ENCODE peak calls at places on chromosome 20, in eight cellular contexts. One of them, this sample, is unnamed.

GRCh38 chr20:32470025-32470861 is 112.1 kb downstream of the ASXL1 start:
- DNase-seq in cardiac muscle cell: peak
- DNase-seq in kidney epithelial cell: peak
- DNase-seq in fibroblast of pulmonary artery: peak
- DNase-seq in thyroid gland: peak
- DNase-seq in tibial nerve: no peak
- DNase-seq in WTC11: peak
- DNase-seq in CD4-positive, alpha-beta T cell: no peak
- DNase-seq in this sample: peak

GRCh38 chr20:1632228-1632577 is 12.4 kb upstream of the SIRPB1 start:
- DNase-seq in tibial nerve: no peak
- DNase-seq in kidney epithelial cell: no peak
- DNase-seq in thyroid gland: no peak
- DNase-seq in CD4-positive, alpha-beta T cell: no peak
- DNase-seq in WTC11: no peak
- DNase-seq in cardiac muscle cell: no peak
- DNase-seq in fibroblast of pulmonary artery: no peak
- DNase-seq in this sample: no peak

GRCh38 chr20:1890469-1891262 is 4.5 kb upstream of the SIRPA start:
- DNase-seq in thyroid gland: no peak
- DNase-seq in fibroblast of pulmonary artery: no peak
- DNase-seq in CD4-positive, alpha-beta T cell: no peak
- DNase-seq in tibial nerve: no peak
- DNase-seq in kidney epithelial cell: no peak
- DNase-seq in cardiac muscle cell: no peak
- DNase-seq in WTC11: no peak
- DNase-seq in this sample: no peak

GRCh38 chr20:25487306-25487705 is 79.8 kb downstream of the GINS1 start:
- DNase-seq in fibroblast of pulmonary artery: no peak
- DNase-seq in thyroid gland: no peak
- DNase-seq in CD4-positive, alpha-beta T cell: no peak
- DNase-seq in cardiac muscle cell: no peak
- DNase-seq in WTC11: no peak
- DNase-seq in tibial nerve: no peak
- DNase-seq in kidney epithelial cell: no peak
- DNase-seq in this sample: no peak

GRCh38 chr20:51660741-51661608 is 107.2 kb downstream of the ATP9A start:
- DNase-seq in CD4-positive, alpha-beta T cell: no peak
- DNase-seq in tibial nerve: no peak
- DNase-seq in kidney epithelial cell: peak
- DNase-seq in fibroblast of pulmonary artery: peak
- DNase-seq in cardiac muscle cell: peak
- DNase-seq in thyroid gland: no peak
- DNase-seq in WTC11: no peak
- DNase-seq in this sample: no peak

GRCh38 chr20:12970372-12970821 is 38.4 kb upstream of the SPTLC3 start:
- DNase-seq in WTC11: no peak
- DNase-seq in fibroblast of pulmonary artery: peak
- DNase-seq in tibial nerve: peak
- DNase-seq in thyroid gland: peak
- DNase-seq in CD4-positive, alpha-beta T cell: no peak
- DNase-seq in kidney epithelial cell: no peak
- DNase-seq in cardiac muscle cell: peak
- DNase-seq in this sample: peak

GRCh38 chr20:5008743-5009142 is 7.4 kb upstream of the SLC23A2 start:
- DNase-seq in kidney epithelial cell: no peak
- DNase-seq in WTC11: no peak
- DNase-seq in thyroid gland: no peak
- DNase-seq in fibroblast of pulmonary artery: no peak
- DNase-seq in cardiac muscle cell: peak
- DNase-seq in CD4-positive, alpha-beta T cell: no peak
- DNase-seq in tibial nerve: no peak
- DNase-seq in this sample: no peak

GRCh38 chr20:922781-923180 is 6.6 kb upstream of the ANGPT4 start:
- DNase-seq in tibial nerve: no peak
- DNase-seq in thyroid gland: no peak
- DNase-seq in cardiac muscle cell: no peak
- DNase-seq in fibroblast of pulmonary artery: no peak
- DNase-seq in WTC11: no peak
- DNase-seq in CD4-positive, alpha-beta T cell: no peak
- DNase-seq in kidney epithelial cell: no peak
- DNase-seq in this sample: no peak

GRCh38 chr20:50242548-50242862 is 51.9 kb downstream of the CEBPB start:
- DNase-seq in cardiac muscle cell: no peak
- DNase-seq in CD4-positive, alpha-beta T cell: no peak
- DNase-seq in WTC11: no peak
- DNase-seq in fibroblast of pulmonary artery: no peak
- DNase-seq in kidney epithelial cell: no peak
- DNase-seq in tibial nerve: no peak
- DNase-seq in thyroid gland: no peak
- DNase-seq in this sample: no peak

DNA sequence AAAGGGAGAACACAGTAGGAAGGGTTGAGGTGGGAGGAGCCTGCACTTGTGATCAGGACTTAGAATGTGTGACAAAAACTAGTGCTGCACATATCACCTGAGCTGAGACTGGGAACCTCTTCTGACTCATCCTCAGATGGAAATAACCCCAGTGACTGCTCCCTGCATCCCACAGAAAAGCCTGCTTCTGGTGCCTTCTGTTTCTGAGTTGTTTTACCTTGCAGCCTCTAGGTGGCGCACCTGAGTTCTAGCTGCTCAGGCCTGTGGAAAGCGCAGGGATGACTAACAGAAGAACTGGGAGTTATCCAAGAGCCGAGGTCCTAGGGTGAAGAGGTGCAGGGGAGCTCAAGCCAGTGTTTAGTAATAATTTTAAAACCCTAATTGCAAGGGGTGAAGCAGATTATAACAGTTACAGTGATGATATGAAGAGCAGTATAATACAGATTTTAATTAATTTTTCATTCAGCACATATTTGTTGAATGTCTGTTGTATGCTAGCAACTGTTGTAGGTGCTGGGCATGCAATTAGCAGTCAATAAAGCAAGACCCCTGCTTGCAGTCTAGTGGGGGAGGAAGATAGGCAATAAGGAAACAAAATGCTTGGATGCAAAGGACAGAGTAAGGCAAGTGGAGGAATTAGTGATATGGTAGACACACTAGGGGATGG is 302.5 kb downstream of the DHX35 start:
- DNase-seq in kidney epithelial cell: peak
- DNase-seq in fibroblast of pulmonary artery: peak
- DNase-seq in CD4-positive, alpha-beta T cell: no peak
- DNase-seq in thyroid gland: peak
- DNase-seq in cardiac muscle cell: peak
- DNase-seq in WTC11: peak
- DNase-seq in tibial nerve: peak
- DNase-seq in this sample: peak
- TF ChIP-seq CTCF in kidney epithelial cell: peak
- TF ChIP-seq CTCF in fibroblast of pulmonary artery: peak
- TF ChIP-seq CTCF in CD4-positive, alpha-beta T cell: peak
- TF ChIP-seq CTCF in thyroid gland: peak
- TF ChIP-seq CTCF in cardiac muscle cell: peak
- TF ChIP-seq CTCF in WTC11: peak
- TF ChIP-seq CTCF in tibial nerve: peak
- TF ChIP-seq CTCF in this sample: peak

DNA sequence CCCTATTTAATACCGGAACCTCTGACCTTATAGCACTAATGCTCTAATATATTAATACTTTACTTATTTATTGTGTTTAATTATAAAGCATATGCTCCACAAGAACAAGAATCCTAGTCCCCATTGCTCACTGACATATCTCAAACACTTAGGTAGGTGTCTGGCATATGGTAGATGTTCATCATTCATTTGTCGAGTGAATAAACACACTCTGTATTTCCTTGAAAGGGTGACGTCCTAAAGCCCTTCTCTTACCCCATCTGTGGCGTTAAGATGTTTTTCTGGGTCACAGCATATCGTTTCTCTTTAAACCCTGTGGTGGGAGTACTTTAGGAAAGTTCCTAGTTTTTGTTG is 45.3 kb downstream of the NCOA3 start:
- DNase-seq in fibroblast of pulmonary artery: no peak
- DNase-seq in kidney epithelial cell: no peak
- DNase-seq in thyroid gland: no peak
- DNase-seq in WTC11: no peak
- DNase-seq in CD4-positive, alpha-beta T cell: no peak
- DNase-seq in tibial nerve: no peak
- DNase-seq in cardiac muscle cell: no peak
- DNase-seq in this sample: no peak
- TF ChIP-seq CTCF in fibroblast of pulmonary artery: no peak
- TF ChIP-seq CTCF in kidney epithelial cell: no peak
- TF ChIP-seq CTCF in thyroid gland: no peak
- TF ChIP-seq CTCF in WTC11: no peak
- TF ChIP-seq CTCF in CD4-positive, alpha-beta T cell: no peak
- TF ChIP-seq CTCF in tibial nerve: no peak
- TF ChIP-seq CTCF in cardiac muscle cell: no peak
- TF ChIP-seq CTCF in this sample: no peak

GRCh38 chr20:36399147-36399968 is 93.2 kb downstream of the DLGAP4 start:
- DNase-seq in fibroblast of pulmonary artery: peak
- DNase-seq in cardiac muscle cell: peak
- DNase-seq in CD4-positive, alpha-beta T cell: no peak
- DNase-seq in tibial nerve: peak
- DNase-seq in WTC11: peak
- DNase-seq in thyroid gland: peak
- DNase-seq in kidney epithelial cell: no peak
- DNase-seq in this sample: peak
- TF ChIP-seq CTCF in fibroblast of pulmonary artery: peak
- TF ChIP-seq CTCF in cardiac muscle cell: peak
- TF ChIP-seq CTCF in CD4-positive, alpha-beta T cell: no peak
- TF ChIP-seq CTCF in tibial nerve: peak
- TF ChIP-seq CTCF in WTC11: peak
- TF ChIP-seq CTCF in thyroid gland: no peak
- TF ChIP-seq CTCF in kidney epithelial cell: peak
- TF ChIP-seq CTCF in this sample: peak

GRCh38 chr20:21384308-21384892 is 12.9 kb downstream of the NKX2-4 start:
- DNase-seq in kidney epithelial cell: no peak
- DNase-seq in WTC11: no peak
- DNase-seq in cardiac muscle cell: no peak
- DNase-seq in fibroblast of pulmonary artery: no peak
- DNase-seq in thyroid gland: peak
- DNase-seq in CD4-positive, alpha-beta T cell: no peak
- DNase-seq in tibial nerve: no peak
- DNase-seq in this sample: no peak

GRCh38 chr20:21378259-21378658 is 19.1 kb downstream of the NKX2-4 start:
- DNase-seq in CD4-positive, alpha-beta T cell: no peak
- DNase-seq in cardiac muscle cell: no peak
- DNase-seq in tibial nerve: no peak
- DNase-seq in WTC11: no peak
- DNase-seq in kidney epithelial cell: no peak
- DNase-seq in thyroid gland: no peak
- DNase-seq in fibroblast of pulmonary artery: no peak
- DNase-seq in this sample: no peak

GRCh38 chr20:21380711-21381110 is 16.6 kb downstream of the NKX2-4 start:
- DNase-seq in cardiac muscle cell: no peak
- DNase-seq in thyroid gland: no peak
- DNase-seq in tibial nerve: no peak
- DNase-seq in kidney epithelial cell: no peak
- DNase-seq in CD4-positive, alpha-beta T cell: no peak
- DNase-seq in WTC11: no peak
- DNase-seq in fibroblast of pulmonary artery: no peak
- DNase-seq in this sample: no peak

GRCh38 chr20:21377701-21378100 is 19.6 kb downstream of the NKX2-4 start:
- DNase-seq in cardiac muscle cell: no peak
- DNase-seq in tibial nerve: no peak
- DNase-seq in WTC11: no peak
- DNase-seq in CD4-positive, alpha-beta T cell: no peak
- DNase-seq in kidney epithelial cell: no peak
- DNase-seq in thyroid gland: no peak
- DNase-seq in fibroblast of pulmonary artery: no peak
- DNase-seq in this sample: no peak

GRCh38 chr20:21381619-21382018 is 15.7 kb downstream of the NKX2-4 start:
- DNase-seq in tibial nerve: no peak
- DNase-seq in WTC11: no peak
- DNase-seq in fibroblast of pulmonary artery: no peak
- DNase-seq in cardiac muscle cell: no peak
- DNase-seq in thyroid gland: no peak
- DNase-seq in CD4-positive, alpha-beta T cell: no peak
- DNase-seq in kidney epithelial cell: no peak
- DNase-seq in this sample: no peak
- TF ChIP-seq CTCF in tibial nerve: no peak
- TF ChIP-seq CTCF in WTC11: no peak
- TF ChIP-seq CTCF in fibroblast of pulmonary artery: no peak
- TF ChIP-seq CTCF in cardiac muscle cell: no peak
- TF ChIP-seq CTCF in thyroid gland: no peak
- TF ChIP-seq CTCF in CD4-positive, alpha-beta T cell: no peak
- TF ChIP-seq CTCF in kidney epithelial cell: no peak
- TF ChIP-seq CTCF in this sample: no peak

GRCh38 chr20:33791959-33792597 is 19.1 kb upstream of the CHMP4B start:
- DNase-seq in fibroblast of pulmonary artery: peak
- DNase-seq in CD4-positive, alpha-beta T cell: peak
- DNase-seq in cardiac muscle cell: peak
- DNase-seq in WTC11: peak
- DNase-seq in thyroid gland: peak
- DNase-seq in tibial nerve: peak
- DNase-seq in kidney epithelial cell: no peak
- DNase-seq in this sample: peak
- TF ChIP-seq CTCF in fibroblast of pulmonary artery: peak
- TF ChIP-seq CTCF in CD4-positive, alpha-beta T cell: peak
- TF ChIP-seq CTCF in cardiac muscle cell: peak
- TF ChIP-seq CTCF in WTC11: peak
- TF ChIP-seq CTCF in thyroid gland: peak
- TF ChIP-seq CTCF in tibial nerve: peak
- TF ChIP-seq CTCF in kidney epithelial cell: peak
- TF ChIP-seq CTCF in this sample: peak

GRCh38 chr20:44029848-44030230 is 115.2 kb downstream of the TOX2 start:
- DNase-seq in fibroblast of pulmonary artery: no peak
- DNase-seq in kidney epithelial cell: no peak
- DNase-seq in thyroid gland: no peak
- DNase-seq in CD4-positive, alpha-beta T cell: no peak
- DNase-seq in WTC11: no peak
- DNase-seq in cardiac muscle cell: no peak
- DNase-seq in tibial nerve: no peak
- DNase-seq in this sample: no peak

GRCh38 chr20:44031001-44031574 is 116.4 kb downstream of the TOX2 start:
- DNase-seq in CD4-positive, alpha-beta T cell: no peak
- DNase-seq in tibial nerve: no peak
- DNase-seq in cardiac muscle cell: no peak
- DNase-seq in thyroid gland: no peak
- DNase-seq in kidney epithelial cell: no peak
- DNase-seq in fibroblast of pulmonary artery: no peak
- DNase-seq in WTC11: no peak
- DNase-seq in this sample: no peak

GRCh38 chr20:44028868-44029847 is 114.5 kb downstream of the TOX2 start:
- DNase-seq in tibial nerve: no peak
- DNase-seq in thyroid gland: no peak
- DNase-seq in cardiac muscle cell: no peak
- DNase-seq in CD4-positive, alpha-beta T cell: no peak
- DNase-seq in kidney epithelial cell: no peak
- DNase-seq in WTC11: no peak
- DNase-seq in fibroblast of pulmonary artery: no peak
- DNase-seq in this sample: no peak

GRCh38 chr20:44031822-44032582 is 117.3 kb downstream of the TOX2 start:
- DNase-seq in CD4-positive, alpha-beta T cell: no peak
- DNase-seq in kidney epithelial cell: no peak
- DNase-seq in cardiac muscle cell: no peak
- DNase-seq in thyroid gland: no peak
- DNase-seq in tibial nerve: no peak
- DNase-seq in WTC11: no peak
- DNase-seq in fibroblast of pulmonary artery: no peak
- DNase-seq in this sample: no peak

GRCh38 chr20:44030394-44030793 is 115.7 kb downstream of the TOX2 start:
- DNase-seq in CD4-positive, alpha-beta T cell: no peak
- DNase-seq in thyroid gland: no peak
- DNase-seq in kidney epithelial cell: no peak
- DNase-seq in tibial nerve: no peak
- DNase-seq in fibroblast of pulmonary artery: no peak
- DNase-seq in WTC11: no peak
- DNase-seq in cardiac muscle cell: no peak
- DNase-seq in this sample: no peak
- TF ChIP-seq CTCF in CD4-positive, alpha-beta T cell: no peak
- TF ChIP-seq CTCF in thyroid gland: no peak
- TF ChIP-seq CTCF in kidney epithelial cell: no peak
- TF ChIP-seq CTCF in tibial nerve: no peak
- TF ChIP-seq CTCF in fibroblast of pulmonary artery: no peak
- TF ChIP-seq CTCF in WTC11: no peak
- TF ChIP-seq CTCF in cardiac muscle cell: no peak
- TF ChIP-seq CTCF in this sample: no peak

This sample was measured in endothelial cell.